ENCODE peak calls at places on chromosomes 2 and 18, in eight cellular contexts. I is AG09309, J is hepatocyte, W is fibroblast of lung, B is upper lobe of right lung, S is dorsolateral prefrontal cortex, G is IMR-90, X is transverse colon. Y is an unnamed sample.
A peak's percentile ranks its signal among the peaks of the same experiment; 100 is the strongest.

GRCh38 chr2:29281585-29281984 is 166.4 kb downstream of the CLIP4 start:
- DNase-seq in I (no peak), G (peak; percentile 1), J (peak; percentile 51), S (peak; percentile 85), B (no peak), W (peak; percentile 83), X (no peak), Y (no peak)

GRCh38 chr2:219662566-219662965 is 35.1 kb downstream of the SLC4A3 start:
- DNase-seq in W (peak; percentile 58), J (no peak), G (no peak), S (no peak), B (no peak), I (no peak), X (no peak), Y (no peak)

GRCh38 chr2:6748399-6748798 is 117.3 kb downstream of the CMPK2 start:
- DNase-seq in S (no peak), J (no peak), B (no peak), X (no peak), G (no peak), I (no peak), W (no peak), Y (no peak)

GRCh38 chr2:127565261-127566138 is 30.0 kb downstream of the MYO7B start:
- DNase-seq in J (no peak), W (no peak), S (peak; percentile 2), X (no peak), B (no peak), G (no peak), I (no peak), Y (no peak)

GRCh38 chr2:219125225-219125885 is 35.3 kb downstream of the NHEJ1 start:
- DNase-seq in G (peak; percentile 88), W (peak; percentile 98), J (peak; percentile 90), S (no peak), I (peak; percentile 83), B (peak; percentile 86), X (peak; percentile 85), Y (peak; percentile 14)

GRCh38 chr2:26033270-26033768 is 565 bp upstream of the RAB10 start:
- DNase-seq in S (peak; percentile 42), W (peak; percentile 80), J (peak; percentile 91), G (peak; percentile 71), I (no peak), X (peak; percentile 88), B (no peak), Y (peak; percentile 84)

GRCh38 chr18:32909798-32910561 is 137.2 kb upstream of the KLHL14 start:
- DNase-seq in G (no peak), I (no peak), W (no peak), B (no peak), J (no peak), X (no peak), S (no peak), Y (no peak)

GRCh38 chr18:74416124-74416523 is 41.0 kb downstream of the DIPK1C start:
- DNase-seq in X (no peak), B (no peak), S (no peak), I (no peak), G (no peak), J (no peak), W (no peak), Y (no peak)

GRCh38 chr2:218802595-218802994 is 20.6 kb downstream of the CYP27A1 start:
- DNase-seq in J (no peak), W (peak; percentile 11), S (no peak), I (no peak), G (no peak), X (no peak), B (no peak), Y (no peak)

GRCh38 chr2:38330754-38331153 is 46.3 kb downstream of the ATL2 start:
- DNase-seq in B (no peak), J (no peak), W (no peak), G (no peak), S (no peak), I (no peak), X (no peak), Y (no peak)

DNA sequence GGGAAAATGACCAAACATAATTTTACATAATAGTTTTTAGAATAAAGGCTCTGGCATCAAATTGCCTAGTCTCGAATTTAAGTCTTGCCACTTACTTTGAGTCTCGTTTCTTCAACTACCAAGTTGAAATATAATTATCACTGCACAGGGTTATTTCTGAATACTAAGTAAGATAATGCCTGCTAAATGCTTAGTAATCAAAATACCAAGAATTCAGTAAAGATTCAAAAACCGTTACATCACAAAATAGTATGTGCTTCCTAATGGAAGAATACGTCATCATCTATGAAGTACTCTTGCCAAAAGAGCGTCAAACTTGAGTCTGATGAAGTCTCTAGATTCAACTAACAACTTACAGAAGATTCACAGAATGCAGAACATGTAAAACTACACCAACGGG is 40.5 kb downstream of the ATL2 start:
- DNase-seq in I (no peak), W (no peak), X (no peak), S (no peak), G (no peak), J (no peak), B (no peak), Y (no peak)
- TF ChIP-seq CTCF in I (no peak), W (no peak), X (no peak), S (no peak), G (no peak), J (no peak), B (no peak), Y (no peak)

DNA sequence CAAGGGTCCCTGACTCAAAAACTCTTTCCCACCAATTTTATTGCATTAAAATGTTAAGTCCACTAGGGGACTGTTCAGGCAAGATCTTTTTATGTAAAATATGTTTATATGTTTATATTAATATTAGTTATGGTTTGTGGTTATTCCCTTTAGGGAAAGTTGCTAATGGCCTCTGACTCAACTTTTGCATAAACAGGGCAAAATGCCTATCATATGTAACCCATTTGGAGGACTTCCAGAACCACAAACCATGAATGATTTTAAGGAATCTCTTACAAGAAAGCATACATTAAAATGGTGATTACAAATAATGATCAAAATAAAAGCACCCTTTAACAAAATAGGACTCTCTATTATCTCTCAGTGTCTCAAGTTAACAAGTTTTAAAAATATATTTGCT is 1484.6 kb upstream of the ZEB2 start:
- DNase-seq in G (peak; percentile 70), X (no peak), I (no peak), S (no peak), B (no peak), W (peak; percentile 80), J (no peak), Y (no peak)
- TF ChIP-seq CTCF in G (no peak), X (no peak), I (no peak), S (no peak), B (no peak), W (peak; percentile 24), J (no peak), Y (no peak)

GRCh38 chr2:58680938-58681337 is 439.8 kb upstream of the FANCL start:
- DNase-seq in B (no peak), X (no peak), I (no peak), J (no peak), G (no peak), S (no peak), W (peak; percentile 4), Y (no peak)
- TF ChIP-seq CTCF in B (no peak), X (no peak), I (no peak), J (peak; percentile 17), G (no peak), S (peak; percentile 31), W (no peak), Y (peak; percentile 13)

GRCh38 chr2:226796840-226797288 is 2.8 kb downstream of the IRS1 start:
- DNase-seq in X (peak; percentile 24), B (peak; percentile 65), W (no peak), S (no peak), I (no peak), G (peak; percentile 76), J (peak; percentile 31), Y (peak; percentile 33)
- TF ChIP-seq CTCF in X (peak; percentile 47), B (peak; percentile 53), W (peak; percentile 72), S (peak; percentile 71), I (peak; percentile 90), G (peak; percentile 68), J (peak; percentile 44), Y (no peak)